ENCODE peak calls at places on chromosome 21, in four cellular contexts. B is K562, T is SK-N-SH, I is GM23338. A is an unnamed sample.

GRCh38 chr21:31618696-31619430 is 40.6 kb upstream of the SOD1 start:
- DNase-seq in B (no peak), T (no peak), I (no peak), A (no peak)

GRCh38 chr21:16125274-16125673 is 395.5 kb downstream of the USP25 start:
- DNase-seq in B (no peak), T (peak), I (no peak), A (no peak)

GRCh38 chr21:39451332-39452206 is at the start of gene SH3BGR:
- DNase-seq in B (peak), I (peak), T (peak), A (no peak)

GRCh38 chr21:30408782-30409494 is 13.1 kb downstream of the KRTAP13-1 start:
- DNase-seq in B (peak), T (peak), I (peak), A (no peak)

GRCh38 chr21:34704119-34704518 is 35.3 kb downstream of the CLIC6 start:
- DNase-seq in T (peak), I (no peak), B (no peak), A (no peak)

GRCh38 chr21:32727478-32727727 is 410 bp downstream of the SYNJ1 start:
- DNase-seq in I (no peak), B (no peak), T (no peak), A (no peak)

GRCh38 chr21:26041441-26042180 is 129.0 kb downstream of the APP start:
- DNase-seq in B (no peak), I (no peak), T (peak), A (no peak)

GRCh38 chr21:19998450-19998849 is 999.8 kb upstream of the NCAM2 start:
- DNase-seq in B (no peak), I (no peak), T (no peak), A (no peak)

GRCh38 chr21:32335601-32336575 is 37.2 kb downstream of the MRAP start:
- DNase-seq in B (no peak), I (no peak), T (no peak), A (no peak)

GRCh38 chr21:38308010-38308784 is 51.4 kb downstream of the KCNJ15 start:
- DNase-seq in B (no peak), I (no peak), T (no peak), A (peak)

GRCh38 chr21:26061437-26061836 is 109.1 kb downstream of the APP start:
- DNase-seq in T (no peak), I (no peak), B (no peak), A (no peak)

GRCh38 chr21:16502273-16502672 is 772.5 kb downstream of the USP25 start:
- DNase-seq in B (no peak), T (no peak), I (no peak), A (no peak)

GRCh38 chr21:38810826-38811164 is 5.1 kb downstream of the ETS2 start:
- DNase-seq in B (no peak), T (no peak), I (no peak), A (no peak)

GRCh38 chr21:34743831-34744230 is 75.0 kb downstream of the CLIC6 start:
- DNase-seq in T (no peak), I (no peak), B (no peak), A (no peak)

GRCh38 chr21:21196087-21196486 is 197.9 kb downstream of the NCAM2 start:
- DNase-seq in I (no peak), B (no peak), T (no peak), A (no peak)

GRCh38 chr21:29217818-29218252 is 80.9 kb upstream of the BACH1 start:
- DNase-seq in B (no peak), T (no peak), I (no peak), A (peak)

GRCh38 chr21:29218749-29219148 is 80.0 kb upstream of the BACH1 start:
- DNase-seq in T (no peak), B (no peak), I (no peak), A (no peak)

GRCh38 chr21:29213513-29214385 is 83.3 kb downstream of the MAP3K7CL start:
- DNase-seq in B (no peak), I (no peak), T (no peak), A (no peak)

GRCh38 chr21:29219165-29219770 is 79.5 kb upstream of the BACH1 start:
- DNase-seq in T (no peak), I (no peak), B (no peak), A (no peak)

DNA sequence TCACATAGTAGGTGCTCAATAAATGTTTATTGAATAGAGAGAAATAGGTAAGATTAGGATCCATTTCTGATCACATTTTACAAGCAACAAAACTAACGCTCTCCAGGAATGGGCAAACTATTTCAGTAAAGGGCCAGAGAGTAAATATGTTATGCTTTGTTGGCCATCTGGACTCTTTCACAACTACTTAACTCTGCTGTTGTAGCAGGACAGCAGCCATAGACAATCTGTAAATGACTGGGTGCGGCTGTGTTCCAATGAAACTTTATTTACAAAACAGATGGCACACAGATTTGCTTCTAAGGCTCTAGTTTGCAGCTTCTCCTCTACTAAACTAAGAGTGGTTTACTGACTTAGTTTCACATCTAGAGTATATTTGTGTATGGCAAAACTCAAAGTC is 83.0 kb upstream of the BACH1 start:
- DNase-seq in T (no peak), B (no peak), I (no peak), A (no peak)
- TF ChIP-seq POLR2AphosphoS5 in T (no peak), B (no peak), I (no peak), A (no peak)

GRCh38 chr21:43731476-43731875 is 12.5 kb downstream of the PDXK start:
- DNase-seq in B (no peak), I (no peak), T (no peak), A (no peak)
- H2AFZ ChIP-seq in B (no peak), I (no peak), T (no peak), A (no peak)

GRCh38 chr21:42108941-42109340 is 37.8 kb downstream of the UMODL1 start:
- DNase-seq in T (no peak), B (no peak), I (no peak), A (no peak)
- TF ChIP-seq POLR2AphosphoS5 in T (no peak), B (no peak), I (no peak), A (no peak)

DNA sequence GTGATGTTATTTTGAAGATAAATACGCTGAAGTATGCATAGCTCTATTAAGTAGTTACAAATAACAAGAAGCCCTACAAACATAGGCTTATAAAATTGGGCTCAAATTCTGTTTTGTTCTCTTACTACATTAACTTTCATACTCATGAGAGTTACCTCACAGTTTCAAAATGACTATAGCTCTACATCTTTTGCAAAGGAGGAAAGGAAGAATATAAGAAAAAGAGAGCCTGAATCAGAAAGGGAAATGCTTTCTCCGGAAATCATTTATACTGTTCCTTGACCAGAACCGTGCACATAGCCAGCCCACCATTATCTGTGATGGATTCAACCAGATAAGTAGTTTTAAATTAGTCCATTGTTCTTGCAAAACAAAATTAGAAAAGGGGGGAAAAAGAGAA is 1252.1 kb downstream of the NCAM2 start:
- DNase-seq in I (no peak), B (no peak), T (no peak), A (no peak)
- H2AFZ ChIP-seq in I (no peak), B (no peak), T (no peak), A (no peak)

GRCh38 chr21:44959376-44960091 is 19.7 kb downstream of the SLX9 start:
- DNase-seq in B (no peak), T (no peak), I (no peak), A (no peak)

GRCh38 chr21:44960141-44961092 is 20.6 kb downstream of the SLX9 start:
- DNase-seq in B (no peak), I (no peak), T (no peak), A (no peak)

GRCh38 chr21:44957901-44958451 is 18.1 kb downstream of the SLX9 start:
- DNase-seq in B (no peak), T (no peak), I (no peak), A (no peak)

GRCh38 chr21:44957047-44957831 is 17.4 kb downstream of the SLX9 start:
- DNase-seq in I (no peak), B (no peak), T (no peak), A (no peak)

GRCh38 chr21:44958471-44959191 is 18.8 kb downstream of the SLX9 start:
- DNase-seq in B (no peak), I (no peak), T (peak), A (peak)
- TF ChIP-seq POLR2AphosphoS5 in B (no peak), I (no peak), T (no peak), A (no peak)

DNA sequence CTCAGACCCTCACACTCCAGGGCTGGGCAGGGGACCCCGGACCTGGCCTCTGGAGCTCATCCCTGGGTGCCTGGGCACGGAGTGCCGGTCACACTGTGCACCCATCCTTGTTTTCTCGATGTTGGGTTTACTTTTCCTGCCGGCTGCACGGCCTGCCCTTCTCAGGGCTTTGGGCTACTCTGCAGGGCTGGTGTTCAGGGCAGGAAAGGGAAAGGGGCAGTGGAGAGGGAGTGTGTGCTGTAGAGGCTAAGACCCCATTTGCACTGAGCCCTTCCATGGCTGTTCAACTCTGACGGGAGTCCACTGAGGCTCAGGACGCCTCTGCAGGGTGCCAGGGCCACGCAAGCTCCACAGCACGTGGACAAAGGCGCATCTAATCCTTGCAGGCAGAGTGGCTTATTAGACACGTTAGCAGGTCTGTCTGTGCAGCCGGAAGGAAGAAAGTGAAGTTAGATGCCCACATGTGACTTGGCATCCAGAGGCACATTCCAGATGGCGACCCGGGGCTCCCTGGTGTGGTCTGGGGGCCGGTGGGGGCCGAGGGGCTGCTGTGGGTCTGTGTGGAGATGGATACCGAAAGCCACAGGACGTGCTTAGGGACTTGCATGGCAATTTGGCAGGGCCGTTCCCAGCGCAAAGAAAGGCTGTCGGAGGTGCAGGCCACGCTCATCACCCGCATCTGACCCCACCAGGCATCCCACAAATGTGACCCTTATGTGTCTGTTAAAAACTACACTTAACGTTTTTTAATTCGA is 33.6 kb downstream of the COL18A1 start:
- DNase-seq in I (no peak), B (no peak), T (no peak), A (no peak)
- H2AFZ ChIP-seq in I (no peak), B (peak), T (no peak), A (no peak)

GRCh38 chr21:45226540-45227326 is 61.0 kb downstream of the POFUT2 start:
- DNase-seq in B (no peak), T (no peak), I (no peak), A (no peak)
- TF ChIP-seq POLR2AphosphoS5 in B (no peak), T (no peak), I (no peak), A (no peak)

GRCh38 chr21:42376338-42376982 is 10.1 kb upstream of the TFF1 start:
- DNase-seq in B (peak), I (peak), T (no peak), A (no peak)
- H2AFZ ChIP-seq in B (no peak), I (no peak), T (no peak), A (no peak)

GRCh38 chr21:41677671-41678015 is 89.2 kb downstream of the RIPK4 start:
- DNase-seq in B (no peak), I (no peak), T (no peak), A (no peak)

GRCh38 chr21:41681336-41681801 is 85.5 kb downstream of the RIPK4 start:
- DNase-seq in I (no peak), T (no peak), B (no peak), A (no peak)

GRCh38 chr21:41678016-41678935 is 88.6 kb downstream of the RIPK4 start:
- DNase-seq in B (no peak), T (no peak), I (peak), A (no peak)

GRCh38 chr21:41680444-41681335 is 86.2 kb downstream of the RIPK4 start:
- DNase-seq in B (no peak), I (peak), T (no peak), A (no peak)

DNA sequence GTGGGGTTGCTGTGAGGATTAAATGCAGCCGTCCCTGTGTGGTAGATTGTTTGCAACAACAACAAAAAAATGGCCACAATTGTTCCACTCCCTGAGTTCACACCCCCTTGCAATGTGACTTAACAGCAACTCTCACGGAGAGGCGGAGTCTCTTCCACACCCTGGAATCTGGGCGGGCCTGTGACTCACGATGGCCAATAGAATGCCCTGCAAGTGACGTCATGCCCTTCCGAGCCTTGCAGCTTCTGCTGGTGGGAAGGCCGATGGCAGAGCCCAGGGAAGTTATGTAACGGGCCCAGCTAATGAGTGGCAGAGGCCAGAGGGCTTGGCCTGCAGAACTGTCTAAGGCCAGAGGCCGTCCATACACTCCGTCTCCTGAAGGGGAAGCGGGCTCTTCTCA is 87.9 kb downstream of the RIPK4 start:
- DNase-seq in I (peak), B (peak), T (peak), A (peak)
- TF ChIP-seq POLR2AphosphoS5 in I (no peak), B (no peak), T (no peak), A (no peak)

A was measured in endothelial cell of umbilical vein.